ENCODE peak calls at places on chromosomes 2 and 18, in five cellular contexts. R, H, C, G and S are unnamed samples.

GRCh38 chr18:3538456-3538855 is 88.5 kb downstream of the TGIF1 start:
- DNase-seq in C (no peak), G (peak), R (peak), H (no peak), S (no peak)

GRCh38 chr2:195561205-195562032 is 95.6 kb upstream of the SLC39A10 start:
- DNase-seq in C (no peak), H (no peak), G (peak), R (no peak), S (no peak)

GRCh38 chr2:174124171-174124570 is 124.2 kb downstream of the OLA1 start:
- DNase-seq in C (no peak), R (no peak), G (peak), H (no peak), S (no peak)

GRCh38 chr2:181785677-181786344 is 105.5 kb upstream of the NEUROD1 start:
- DNase-seq in G (peak), H (no peak), R (no peak), C (no peak), S (no peak)

GRCh38 chr18:40877096-40877495 is 1077.9 kb upstream of the PIK3C3 start:
- DNase-seq in C (no peak), G (peak), H (no peak), R (no peak), S (no peak)

GRCh38 chr2:132632000-132632649 is 37.9 kb downstream of the LYPD1 start:
- DNase-seq in G (peak), C (no peak), H (no peak), R (no peak), S (peak)

GRCh38 chr2:2791606-2792005 is 460.5 kb upstream of the MYT1L start:
- DNase-seq in H (no peak), G (no peak), R (no peak), C (no peak), S (no peak)

GRCh38 chr18:22469061-22469689 is 51.5 kb upstream of the CTAGE1 start:
- DNase-seq in R (no peak), C (no peak), G (peak), H (no peak), S (no peak)

GRCh38 chr2:54416166-54416798 is 39.8 kb upstream of the SPTBN1 start:
- DNase-seq in G (peak), R (peak), H (no peak), C (peak), S (no peak)

GRCh38 chr2:112491946-112492345 is 10.0 kb downstream of the TTL start:
- DNase-seq in H (no peak), G (no peak), R (no peak), C (no peak), S (no peak)

GRCh38 chr2:217530399-217531100 is 472.2 kb downstream of the TNS1 start:
- DNase-seq in C (peak), G (no peak), R (no peak), H (no peak), S (no peak)

GRCh38 chr2:102184018-102184417 is 2.8 kb upstream of the IL1RL2 start:
- DNase-seq in G (no peak), H (no peak), R (no peak), C (no peak), S (no peak)

GRCh38 chr2:27751377-27751776 is 20.1 kb upstream of the MRPL33 start:
- DNase-seq in H (no peak), G (no peak), R (no peak), C (no peak), S (no peak)

GRCh38 chr2:50004667-50005066 is 850.4 kb upstream of the FSHR start:
- DNase-seq in C (no peak), G (no peak), R (no peak), H (no peak), S (no peak)

GRCh38 chr2:105510761-105511669 is 112.2 kb upstream of the FHL2 start:
- DNase-seq in C (no peak), G (peak), R (no peak), H (no peak), S (no peak)

GRCh38 chr2:109188924-109189323 is 59.9 kb downstream of the SH3RF3 start:
- DNase-seq in G (no peak), R (no peak), H (no peak), C (no peak), S (no peak)

GRCh38 chr2:236562434-236562833 is 7.2 kb upstream of the ACKR3 start:
- DNase-seq in C (no peak), R (no peak), H (no peak), G (peak), S (no peak)

GRCh38 chr2:65345626-65346025 is 86.8 kb downstream of the SPRED2 start:
- DNase-seq in R (no peak), G (no peak), H (no peak), C (no peak), S (no peak)

GRCh38 chr18:62018034-62018760 is 125.4 kb upstream of the RNF152 start:
- DNase-seq in R (peak), G (peak), H (peak), C (peak), S (no peak)

GRCh38 chr2:189157431-189157830 is 22.1 kb downstream of the COL5A2 start:
- DNase-seq in G (peak), R (no peak), C (no peak), H (no peak), S (no peak)

GRCh38 chr2:1681017-1681318 is 63.3 kb downstream of the PXDN start:
- DNase-seq in H (no peak), G (no peak), R (no peak), C (no peak), S (no peak)

GRCh38 chr2:32064021-32064678 is 794 bp downstream of the SPAST start:
- DNase-seq in G (no peak), H (no peak), C (peak), R (no peak), S (no peak)

DNA sequence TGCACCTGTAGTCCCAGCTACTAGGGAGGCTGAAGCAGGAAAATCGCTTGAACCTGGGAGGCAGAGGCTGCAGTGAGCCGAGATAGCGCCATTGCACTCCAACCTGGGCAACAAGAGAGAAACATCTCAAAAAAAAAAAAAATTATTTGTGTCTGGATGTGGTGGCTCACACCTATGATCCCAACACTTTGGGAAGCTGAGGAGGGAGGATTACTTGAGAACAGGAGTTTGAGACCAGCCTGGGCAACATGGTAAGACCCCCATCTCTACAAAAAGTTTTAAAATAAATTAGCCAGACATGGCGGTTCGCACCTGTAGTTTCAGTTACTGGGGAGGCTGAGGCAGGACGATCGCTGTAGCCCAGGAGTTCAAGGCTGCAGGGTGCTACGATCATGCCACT is 1.6 kb upstream of the VAMP8 start:
- DNase-seq in G (no peak), R (no peak), C (no peak), H (no peak), S (no peak)
- H3K27ac ChIP-seq in G (no peak), R (peak), C (no peak), H (no peak), S (no peak)

GRCh38 chr2:38174131-38174530 is 98.2 kb upstream of the CYP1B1 start:
- DNase-seq in R (no peak), G (no peak), C (no peak), H (no peak), S (no peak)
- H3K27ac ChIP-seq in R (no peak), G (peak), C (no peak), H (peak), S (no peak)

GRCh38 chr2:6650311-6650710 is 215.4 kb downstream of the CMPK2 start:
- DNase-seq in C (no peak), G (no peak), R (no peak), H (no peak), S (peak)
- H3K27ac ChIP-seq in C (no peak), G (no peak), R (no peak), H (no peak), S (no peak)

GRCh38 chr2:148719941-148720436 is 75.4 kb downstream of the EPC2 start:
- DNase-seq in G (no peak), R (no peak), C (no peak), H (no peak), S (no peak)
- H3K27ac ChIP-seq in G (no peak), R (no peak), C (no peak), H (no peak), S (no peak)